ENCODE peak calls at places on chromosomes 7 and 10, in eight cellular contexts. K, Y, U, O, P, Q, Z and N are unnamed samples.

GRCh38 chr10:17062009-17062408 is 67.6 kb downstream of the CUBN start:
- DNase-seq in Y (peak; percentile 73), K (no peak), P (peak; percentile 89), U (no peak), Z (no peak), Q (no peak), O (no peak), N (no peak)

GRCh38 chr10:102240467-102241036 is 760 bp downstream of the PITX3 start:
- DNase-seq in K (no peak), Q (no peak), U (no peak), Y (peak; percentile 15), Z (no peak), O (peak; percentile 22), P (no peak), N (no peak)

GRCh38 chr7:140506788-140507464 is 27.6 kb upstream of the MKRN1 start:
- DNase-seq in Y (peak; percentile 55), O (peak; percentile 52), U (no peak), Z (peak; percentile 59), K (no peak), Q (no peak), P (peak; percentile 65), N (no peak)

GRCh38 chr7:30974605-30975256 is 11.0 kb downstream of the GHRHR start:
- DNase-seq in U (no peak), Z (peak; percentile 60), Q (no peak), K (peak; percentile 63), P (peak; percentile 37), O (no peak), Y (peak; percentile 69), N (peak; percentile 83)

GRCh38 chr7:23472974-23473847 is 2.9 kb upstream of the IGF2BP3 start:
- DNase-seq in K (no peak), Q (no peak), Z (no peak), U (no peak), O (no peak), Y (no peak), P (no peak), N (peak; percentile 69)

GRCh38 chr10:124917168-124917938 is 24.6 kb upstream of the ZRANB1 start:
- DNase-seq in U (peak; percentile 20), P (peak; percentile 52), Y (peak; percentile 46), O (peak; percentile 39), K (no peak), Z (no peak), Q (peak; percentile 33), N (peak; percentile 64)

GRCh38 chr7:64307254-64308018 is 6.3 kb upstream of the ZNF736 start:
- DNase-seq in U (peak; percentile 91), Y (peak; percentile 97), K (peak; percentile 95), Z (peak; percentile 95), P (peak; percentile 83), O (peak; percentile 87), Q (peak; percentile 87), N (peak; percentile 99)

GRCh38 chr7:148930335-148930734 is 46.2 kb upstream of the EZH2 start:
- DNase-seq in U (no peak), Z (no peak), K (no peak), P (no peak), O (no peak), Q (no peak), Y (no peak), N (no peak)

GRCh38 chr7:20744913-20745587 is 41.6 kb downstream of the SP8 start:
- DNase-seq in U (no peak), Z (no peak), K (no peak), P (peak; percentile 39), Q (no peak), Y (no peak), O (no peak), N (no peak)

GRCh38 chr10:114304566-114305421 is 65.7 kb downstream of the VWA2 start:
- DNase-seq in P (no peak), O (no peak), U (peak; percentile 53), K (no peak), Y (no peak), Z (peak; percentile 49), Q (peak; percentile 54), N (peak; percentile 80)

GRCh38 chr10:127649642-127650041 is 87.3 kb upstream of the FOXI2 start:
- DNase-seq in P (no peak), K (no peak), Z (peak; percentile 42), U (no peak), Y (no peak), Q (no peak), O (no peak), N (peak; percentile 57)

GRCh38 chr7:33722383-33723096 is 182.8 kb upstream of the BMPER start:
- DNase-seq in Y (peak; percentile 91), Z (no peak), K (no peak), P (peak; percentile 73), U (no peak), O (no peak), Q (no peak), N (peak; percentile 7)

GRCh38 chr10:24156686-24157085 is 52.3 kb upstream of the KIAA1217 start:
- DNase-seq in P (peak; percentile 68), Q (no peak), Y (no peak), K (no peak), Z (no peak), U (no peak), O (no peak), N (no peak)

GRCh38 chr7:20331231-20331880 is 656 bp downstream of the ITGB8 start:
- DNase-seq in Z (no peak), Q (no peak), Y (peak; percentile 53), U (no peak), P (peak; percentile 48), K (peak; percentile 83), O (peak; percentile 43), N (peak; percentile 71)

GRCh38 chr7:108016841-108017775 is 14.1 kb upstream of the LAMB1 start:
- DNase-seq in K (no peak), Z (no peak), Q (no peak), O (no peak), Y (peak; percentile 56), U (no peak), P (peak; percentile 64), N (peak; percentile 51)

GRCh38 chr7:88927-89921 is 103.1 kb upstream of the FAM20C start:
- DNase-seq in K (no peak), Q (no peak), O (peak; percentile 68), U (no peak), P (peak; percentile 99), Y (peak; percentile 94), Z (no peak), N (peak; percentile 41)

GRCh38 chr7:45717537-45718235 is 143.5 kb downstream of the ADCY1 start:
- DNase-seq in K (no peak), P (no peak), Z (no peak), Y (no peak), Q (no peak), O (no peak), U (no peak), N (no peak)

GRCh38 chr10:130038611-130039109 is 72.0 kb downstream of the C10orf143 start:
- DNase-seq in P (no peak), O (no peak), Q (no peak), Z (no peak), K (no peak), U (no peak), Y (no peak), N (no peak)

GRCh38 chr7:92226981-92227380 is 18.7 kb downstream of the KRIT1 start:
- DNase-seq in O (no peak), U (no peak), Y (no peak), P (no peak), K (no peak), Z (no peak), Q (no peak), N (no peak)

GRCh38 chr7:92230547-92230946 is 15.2 kb downstream of the KRIT1 start:
- DNase-seq in Y (no peak), K (no peak), O (no peak), Q (no peak), U (no peak), P (no peak), Z (no peak), N (no peak)

GRCh38 chr7:92228742-92229141 is 17.0 kb downstream of the KRIT1 start:
- DNase-seq in P (no peak), K (no peak), U (no peak), Y (no peak), O (no peak), Q (no peak), Z (no peak), N (no peak)

DNA sequence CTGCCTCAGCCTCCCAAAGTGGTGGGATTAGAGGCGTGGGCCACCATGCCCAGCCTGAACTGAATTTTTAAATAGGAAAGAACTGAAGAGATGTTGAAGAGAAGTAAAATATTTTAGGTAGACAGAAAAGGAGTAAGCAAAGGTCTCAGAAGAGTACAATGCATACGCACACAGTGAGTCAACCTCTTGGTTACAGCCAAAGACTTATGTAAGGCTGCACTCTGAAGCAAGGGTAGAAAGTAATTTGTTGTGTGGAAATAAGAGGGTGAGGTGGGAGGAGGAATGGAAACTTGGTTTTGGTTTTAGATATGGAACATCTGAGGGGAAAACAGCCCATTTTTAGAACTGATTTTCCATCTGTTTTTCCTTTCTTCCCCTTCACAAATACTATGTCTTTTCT is 17.6 kb downstream of the KRIT1 start:
- DNase-seq in P (no peak), U (no peak), K (no peak), Z (no peak), Q (no peak), O (no peak), Y (no peak), N (no peak)
- H3K36me3 ChIP-seq in P (no peaks in the 10 kb centered on the region), U (peaks cover 21% of the 10 kb centered on the region), K (peaks cover 73% of the 10 kb centered on the region), Z (peaks cover 42% of the 10 kb centered on the region), Q (peaks cover 41% of the 10 kb centered on the region), O (no peaks in the 10 kb centered on the region), Y (peaks cover 51% of the 10 kb centered on the region), N (peaks cover 73% of the 10 kb centered on the region)

GRCh38 chr7:1152492-1152891 is 7.5 kb downstream of the ZFAND2A start:
- DNase-seq in K (no peak), Q (no peak), Y (no peak), P (no peak), O (no peak), Z (no peak), U (no peak), N (no peak)
- H3K36me3 ChIP-seq in K (peaks cover 73% of the 10 kb centered on the region), Q (peaks cover 69% of the 10 kb centered on the region), Y (peaks cover 14% of the 10 kb centered on the region), P (peaks cover 22% of the 10 kb centered on the region), O (no peaks in the 10 kb centered on the region), Z (peaks cover 80% of the 10 kb centered on the region), U (peaks cover 33% of the 10 kb centered on the region), N (peaks cover 6% of the 10 kb centered on the region)

GRCh38 chr10:119671381-119671780 is 20.2 kb downstream of the BAG3 start:
- DNase-seq in K (no peak), Y (no peak), U (no peak), P (no peak), Z (no peak), Q (no peak), O (no peak), N (no peak)

GRCh38 chr10:119670717-119671116 is 19.5 kb downstream of the BAG3 start:
- DNase-seq in U (no peak), O (no peak), K (no peak), P (peak; percentile 66), Z (no peak), Q (no peak), Y (no peak), N (no peak)

GRCh38 chr10:119669331-119669730 is 18.2 kb downstream of the BAG3 start:
- DNase-seq in K (no peak), O (no peak), Y (no peak), Q (no peak), P (no peak), Z (no peak), U (no peak), N (no peak)

GRCh38 chr10:119668461-119668860 is 17.3 kb downstream of the BAG3 start:
- DNase-seq in Z (no peak), P (no peak), Y (no peak), K (no peak), U (no peak), Q (no peak), O (no peak), N (no peak)

GRCh38 chr10:119669975-119670640 is 18.9 kb downstream of the BAG3 start:
- DNase-seq in P (no peak), Q (no peak), Z (no peak), Y (no peak), U (no peak), K (no peak), O (no peak), N (no peak)
- H3K36me3 ChIP-seq in P (peaks cover 27% of the 10 kb centered on the region), Q (peaks cover 58% of the 10 kb centered on the region), Z (peaks cover 54% of the 10 kb centered on the region), Y (peaks cover 39% of the 10 kb centered on the region), U (peaks cover 21% of the 10 kb centered on the region), K (peaks cover 55% of the 10 kb centered on the region), O (no peaks in the 10 kb centered on the region), N (no peaks in the 10 kb centered on the region)

GRCh38 chr10:87053577-87054181 is 33.6 kb downstream of the FAM25A start:
- DNase-seq in P (no peak), K (no peak), Z (no peak), O (no peak), U (no peak), Y (no peak), Q (no peak), N (peak; percentile 6)
- H3K36me3 ChIP-seq in P (peaks cover 8% of the 10 kb centered on the region), K (peaks cover 86% of the 10 kb centered on the region), Z (peaks cover 69% of the 10 kb centered on the region), O (no peaks in the 10 kb centered on the region), U (peaks cover 38% of the 10 kb centered on the region), Y (peaks cover 47% of the 10 kb centered on the region), Q (peaks cover 73% of the 10 kb centered on the region), N (no peaks in the 10 kb centered on the region)